ENCODE peak calls at places on chromosomes 12 and 14, in seven cellular contexts. G, O, X, Y, L, M and U are unnamed samples.
A peak's percentile ranks its signal among the peaks of the same experiment; 100 is the strongest.

GRCh38 chr12:12943589-12944260 is 8.2 kb downstream of the GPRC5D start:
- DNase-seq in G (no peak), X (no peak), O (no peak), M (no peak), L (no peak), Y (no peak), U (no peak)

GRCh38 chr12:55899035-55899434 is 28.7 kb downstream of the PYM1 start:
- DNase-seq in M (peak; percentile 54), L (peak; percentile 47), G (no peak), O (no peak), X (no peak), Y (no peak), U (no peak)

GRCh38 chr12:132151145-132151765 is 7.0 kb downstream of the NOC4L start:
- DNase-seq in X (no peak), Y (no peak), M (no peak), O (no peak), L (no peak), G (no peak), U (no peak)

GRCh38 chr14:102554835-102555819 is 37.3 kb upstream of the RCOR1 start:
- DNase-seq in M (no peak), X (no peak), Y (peak; percentile 42), O (peak; percentile 78), L (peak; percentile 41), G (peak; percentile 87), U (no peak)

GRCh38 chr14:65238456-65238855 is 136.1 kb upstream of the MAX start:
- DNase-seq in X (peak; percentile 66), Y (no peak), M (peak; percentile 72), G (no peak), O (no peak), L (peak; percentile 92), U (no peak)

GRCh38 chr14:26636571-26636970 is 38.7 kb upstream of the NOVA1 start:
- DNase-seq in G (no peak), L (peak; percentile 52), Y (no peak), X (no peak), M (no peak), O (no peak), U (no peak)

GRCh38 chr14:26841920-26842741 is 244.3 kb upstream of the NOVA1 start:
- DNase-seq in Y (peak; percentile 70), G (no peak), O (no peak), M (peak; percentile 53), X (peak; percentile 0), L (peak; percentile 100), U (peak; percentile 49)

GRCh38 chr14:24366664-24367505 is 1.1 kb upstream of the NFATC4 start:
- DNase-seq in X (peak; percentile 83), L (peak; percentile 96), G (peak; percentile 97), O (peak; percentile 89), Y (peak; percentile 90), M (peak; percentile 89), U (peak; percentile 58)

GRCh38 chr12:119486599-119487154 is 106.9 kb upstream of the TMEM233 start:
- DNase-seq in O (no peak), L (no peak), G (peak; percentile 12), Y (no peak), M (no peak), X (no peak), U (no peak)

GRCh38 chr14:24975393-24975792 is 74.6 kb downstream of the STXBP6 start:
- DNase-seq in M (no peak), G (no peak), Y (no peak), X (no peak), L (no peak), O (no peak), U (no peak)

GRCh38 chr12:52023976-52024688 is 17.4 kb downstream of the TAMALIN start:
- DNase-seq in M (no peak), Y (no peak), O (no peak), X (no peak), G (no peak), L (no peak), U (no peak)
- TF ChIP-seq CTCF in M (no peak), Y (no peak), O (peak; percentile 20), X (no peak), G (no peak), L (no peak), U (no peak)

GRCh38 chr14:106522990-106523389 is 996.6 kb downstream of the TMEM121 start:
- DNase-seq in G (no peak), X (no peak), Y (no peak), L (no peak), O (no peak), M (no peak), U (no peak)

GRCh38 chr14:106513302-106513701 is 986.9 kb downstream of the TMEM121 start:
- DNase-seq in G (no peak), Y (no peak), O (no peak), X (no peak), M (no peak), L (no peak), U (no peak)

DNA sequence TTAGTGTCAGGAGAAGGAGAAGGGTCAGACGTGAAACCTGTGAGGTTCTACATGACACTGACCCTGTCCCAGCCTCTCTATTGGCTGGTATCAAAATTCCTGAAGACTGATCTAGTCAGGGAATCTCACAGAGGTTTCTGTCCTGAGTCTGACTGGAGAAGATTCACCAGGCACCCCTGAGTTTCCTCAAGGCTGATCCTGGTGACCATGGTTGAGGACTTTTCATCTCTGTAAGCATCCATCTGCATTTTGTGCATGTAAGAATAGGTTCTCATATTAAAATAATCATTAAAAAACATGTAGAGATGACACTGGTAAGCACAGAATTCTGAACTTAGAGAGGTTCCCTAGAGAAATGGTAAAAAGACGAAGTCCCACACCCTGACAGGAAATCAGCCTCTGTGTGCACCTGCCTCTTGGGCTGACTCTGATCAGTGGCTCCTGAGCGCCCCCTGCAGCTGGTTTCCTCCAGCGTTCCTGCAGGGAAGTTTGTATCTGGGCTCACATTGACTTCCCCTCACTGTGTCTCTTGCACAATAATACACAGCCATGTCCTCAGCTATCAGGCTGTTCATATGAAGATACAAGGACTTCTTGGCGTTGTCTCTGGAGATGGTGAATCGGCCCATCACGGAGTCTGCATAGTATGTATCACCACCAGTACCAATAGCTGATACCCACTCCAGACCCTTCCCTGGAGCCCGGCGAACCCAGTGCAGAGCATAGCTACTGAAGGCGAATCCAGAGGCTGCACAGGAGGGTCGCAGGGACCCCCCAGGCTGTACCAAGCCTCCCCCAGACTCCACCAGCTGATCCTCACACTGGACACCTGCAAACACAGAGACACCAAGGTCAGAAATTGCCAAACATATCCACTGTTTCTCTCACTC is 991.9 kb downstream of the TMEM121 start:
- DNase-seq in M (no peak), Y (no peak), X (no peak), G (no peak), L (no peak), O (no peak), U (no peak)
- TF ChIP-seq CTCF in M (no peak), Y (no peak), X (no peak), G (no peak), L (no peak), O (no peak), U (no peak)

DNA sequence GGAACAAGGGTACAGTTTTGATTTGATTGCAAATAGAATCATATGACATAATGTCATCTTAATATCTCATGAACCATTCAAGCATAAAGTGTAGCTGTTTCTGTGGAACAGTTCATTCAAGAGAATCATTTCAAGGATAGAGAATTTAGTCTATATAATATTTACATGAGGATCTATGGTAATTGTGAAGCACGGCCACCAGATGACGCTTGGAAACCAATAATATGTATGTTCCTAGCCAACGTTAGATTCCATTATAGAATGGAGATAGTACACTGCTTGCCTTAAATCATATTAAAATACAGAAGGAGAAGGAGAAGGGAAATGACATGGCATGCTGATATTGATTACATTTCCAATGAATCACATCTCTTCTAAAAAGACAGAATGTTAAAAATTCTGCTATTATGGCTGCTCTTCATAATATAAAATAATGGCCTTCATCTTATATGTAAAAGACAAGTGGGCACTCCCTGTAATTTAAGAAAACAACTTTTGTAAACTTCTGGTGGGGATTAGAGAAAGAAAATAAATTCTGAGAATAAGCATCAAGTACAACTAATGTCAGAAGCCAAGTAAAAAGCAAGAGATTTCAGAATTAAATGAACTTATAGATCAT is 351.0 kb downstream of the NAV3 start:
- DNase-seq in L (peak; percentile 69), O (peak; percentile 39), M (peak; percentile 23), G (peak; percentile 44), X (no peak), Y (no peak), U (no peak)
- TF ChIP-seq CTCF in L (peak; percentile 64), O (peak; percentile 77), M (peak; percentile 62), G (peak; percentile 70), X (peak; percentile 71), Y (no peak), U (no peak)

DNA sequence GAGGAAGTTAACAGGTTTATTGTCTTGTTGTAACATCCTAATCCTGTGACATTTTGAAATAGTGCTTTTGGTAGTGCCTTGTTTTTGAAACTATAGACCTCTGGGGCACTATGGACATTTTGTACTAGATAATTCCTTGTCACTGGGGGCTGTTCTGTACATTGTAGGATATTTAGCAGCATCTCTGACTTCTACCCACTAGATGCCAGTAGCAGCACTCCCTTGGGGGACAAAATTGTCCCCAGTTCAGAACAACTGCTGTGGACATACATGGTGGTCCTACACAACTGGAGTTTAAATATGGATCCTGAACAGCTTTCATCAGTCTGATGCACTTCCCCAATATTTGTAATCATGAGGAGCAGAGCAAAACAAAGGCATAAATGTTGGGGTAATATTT is 264.7 kb downstream of the RAD51B start:
- DNase-seq in Y (no peak), X (no peak), L (peak; percentile 68), G (peak; percentile 47), M (peak; percentile 16), O (no peak), U (no peak)
- TF ChIP-seq CTCF in Y (no peak), X (peak; percentile 33), L (peak; percentile 38), G (peak; percentile 46), M (peak; percentile 55), O (peak; percentile 21), U (no peak)

GRCh38 chr12:15538881-15539280 is 216.6 kb downstream of the PTPRO start:
- DNase-seq in G (no peak), Y (no peak), X (no peak), L (no peak), O (no peak), M (no peak), U (no peak)
- TF ChIP-seq CTCF in G (no peak), Y (no peak), X (no peak), L (no peak), O (no peak), M (no peak), U (no peak)